ENCODE peak calls at places on chromosomes 13 and 19, in five cellular contexts. B, Y, V, X and D are unnamed samples.

GRCh38 chr19:31706131-31706530 is 356.9 kb upstream of the TSHZ3 start:
- DNase-seq in B (no peak), Y (no peak), V (no peak), X (no peak), D (no peak)

GRCh38 chr19:55672418-55672817 is 2.6 kb upstream of the EPN1 start:
- DNase-seq in B (no peak), Y (no peak), V (no peak), X (no peak), D (no peak)

GRCh38 chr19:18696023-18696422 is 12.5 kb downstream of the CRTC1 start:
- DNase-seq in B (no peak), Y (no peak), V (no peak), X (no peak), D (no peak)

GRCh38 chr19:18519962-18520847 is 1.7 kb downstream of the ELL start:
- DNase-seq in B (peak), Y (peak), V (peak), X (no peak), D (peak)

GRCh38 chr13:67619346-67619745 is 389.2 kb upstream of the PCDH9 start:
- DNase-seq in B (no peak), Y (no peak), V (no peak), X (no peak), D (no peak)

GRCh38 chr13:51258612-51259358 is 36.6 kb downstream of the FAM124A start:
- DNase-seq in B (no peak), Y (no peak), V (no peak), X (no peak), D (no peak)

GRCh38 chr19:46489445-46490272 is 6.0 kb downstream of the PNMA8B start:
- DNase-seq in B (no peak), Y (peak), V (peak), X (no peak), D (peak)

GRCh38 chr19:36373638-36374156 is 5.3 kb downstream of the ZFP14 start:
- DNase-seq in B (no peak), Y (no peak), V (no peak), X (no peak), D (no peak)

GRCh38 chr19:5238700-5239099 is 101.9 kb downstream of the PTPRS start:
- DNase-seq in B (no peak), Y (no peak), V (no peak), X (no peak), D (no peak)

GRCh38 chr19:8224394-8225145 is 15.4 kb downstream of the CERS4 start:
- DNase-seq in B (peak), Y (peak), V (peak), X (no peak), D (no peak)

GRCh38 chr13:36706755-36707154 is 32.9 kb downstream of the SERTM1 start:
- DNase-seq in B (no peak), Y (no peak), V (no peak), X (no peak), D (no peak)

GRCh38 chr13:55577082-55577846 is 1563.5 kb upstream of the PRR20A start:
- DNase-seq in B (no peak), Y (no peak), V (no peak), X (no peak), D (no peak)

GRCh38 chr19:6519289-6519688 is 11.5 kb upstream of the TNFSF9 start:
- DNase-seq in B (peak), Y (no peak), V (no peak), X (no peak), D (no peak)

GRCh38 chr13:90594694-90595093 is 752.8 kb upstream of the MIR17HG start:
- DNase-seq in B (peak), Y (no peak), V (no peak), X (no peak), D (no peak)

GRCh38 chr13:20174656-20175405 is 14.0 kb upstream of the GJA3 start:
- DNase-seq in B (peak), Y (peak), V (peak), X (peak), D (peak)

GRCh38 chr19:35140898-35141626 is 2.0 kb upstream of the FXYD7 start:
- DNase-seq in B (peak), Y (peak), V (peak), X (no peak), D (peak)

GRCh38 chr19:47726467-47726866 is 13.2 kb downstream of the EHD2 start:
- DNase-seq in B (no peak), Y (no peak), V (no peak), X (no peak), D (no peak)

GRCh38 chr19:9323557-9323918 is 441 bp upstream of the ZNF559 start:
- DNase-seq in B (peak), Y (peak), V (peak), X (peak), D (peak)

GRCh38 chr19:38975861-38976271 is 324 bp upstream of the FBXO17 start:
- DNase-seq in B (peak), Y (no peak), V (peak), X (no peak), D (no peak)

GRCh38 chr13:23687614-23688013 is 117.4 kb downstream of the TNFRSF19 start:
- DNase-seq in B (no peak), Y (no peak), V (no peak), X (no peak), D (no peak)

GRCh38 chr19:50794778-50795664 is 4.8 kb downstream of the ACP4 start:
- DNase-seq in B (peak), Y (no peak), V (no peak), X (no peak), D (no peak)

GRCh38 chr13:42924290-42924803 is 67.7 kb downstream of the EPSTI1 start:
- DNase-seq in B (no peak), Y (no peak), V (no peak), X (no peak), D (no peak)

GRCh38 chr19:42589792-42590191 is 4.9 kb downstream of the CEACAM8 start:
- DNase-seq in B (no peak), Y (no peak), V (no peak), X (no peak), D (no peak)

GRCh38 chr13:97281028-97281427 is 58.9 kb downstream of the MBNL2 start:
- DNase-seq in B (no peak), Y (no peak), V (no peak), X (no peak), D (no peak)

GRCh38 chr13:77865588-77865987 is 53.0 kb downstream of the EDNRB start:
- DNase-seq in B (no peak), Y (no peak), V (no peak), X (no peak), D (no peak)

GRCh38 chr19:45150731-45151725 is 9.8 kb downstream of the NKPD1 start:
- DNase-seq in B (no peak), Y (no peak), V (no peak), X (no peak), D (no peak)

GRCh38 chr19:34577531-34578101 is 96.1 kb downstream of the WTIP start:
- DNase-seq in B (no peak), Y (no peak), V (no peak), X (no peak), D (no peak)

GRCh38 chr19:38211206-38211605 is 12.8 kb downstream of the DPF1 start:
- DNase-seq in B (no peak), Y (no peak), V (no peak), X (no peak), D (no peak)

GRCh38 chr13:44523176-44524017 is 52.7 kb downstream of the TSC22D1 start:
- DNase-seq in B (peak), Y (no peak), V (no peak), X (peak), D (no peak)

GRCh38 chr13:49651775-49652690 is 23.7 kb downstream of the ARL11 start:
- DNase-seq in B (no peak), Y (no peak), V (no peak), X (no peak), D (no peak)

GRCh38 chr13:111178417-111178816 is 63.3 kb downstream of the ARHGEF7 start:
- DNase-seq in B (no peak), Y (no peak), V (no peak), X (no peak), D (no peak)

GRCh38 chr19:52942371-52943133 is 19.3 kb upstream of the ZNF888 start:
- DNase-seq in B (no peak), Y (peak), V (peak), X (peak), D (peak)

GRCh38 chr19:3304871-3305423 is 61.4 kb upstream of the NFIC start:
- DNase-seq in B (peak), Y (peak), V (no peak), X (peak), D (peak)
- TF ChIP-seq EP300 in B (no peak), Y (peak), V (no peak), X (no peak), D (no peak)

DNA sequence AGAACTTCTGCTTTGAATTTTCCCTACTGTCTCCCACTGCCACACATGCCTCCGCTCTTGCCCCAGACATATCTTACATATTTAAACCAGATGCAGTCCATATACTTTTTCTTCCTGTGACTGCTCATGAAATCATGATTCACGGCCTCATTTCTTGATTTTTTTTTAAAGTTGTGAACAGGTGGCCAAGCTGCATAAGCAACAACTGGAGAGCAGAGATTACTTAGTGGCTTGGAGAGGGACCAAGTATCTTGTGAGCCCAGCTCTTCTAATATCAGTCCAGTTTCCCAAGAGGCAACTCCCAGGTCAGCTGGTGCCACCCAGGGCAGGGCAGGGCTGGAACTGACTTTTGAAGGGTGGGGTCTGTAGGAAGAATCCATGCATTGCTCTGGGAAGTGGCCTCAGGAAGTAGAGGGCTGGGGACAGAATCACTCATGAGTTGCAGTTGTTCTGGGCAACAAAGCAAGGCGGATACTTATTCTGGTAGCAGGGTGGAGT is 152.4 kb downstream of the LMO7 start:
- DNase-seq in B (peak), Y (no peak), V (no peak), X (no peak), D (peak)
- H3K27ac ChIP-seq in B (peak), Y (no peak), V (no peak), X (no peak), D (no peak)

GRCh38 chr19:58475714-58476497 is at the start of gene ZNF446:
- DNase-seq in B (peak), Y (peak), V (peak), X (peak), D (peak)
- TF ChIP-seq EP300 in B (no peak), Y (peak), V (no peak), X (no peak), D (peak)

GRCh38 chr19:12997225-12997966 is 2.1 kb downstream of the NFIX start:
- DNase-seq in B (no peak), Y (no peak), V (no peak), X (no peak), D (no peak)
- H3K27ac ChIP-seq in B (no peak), Y (peak), V (peak), X (no peak), D (peak)

DNA sequence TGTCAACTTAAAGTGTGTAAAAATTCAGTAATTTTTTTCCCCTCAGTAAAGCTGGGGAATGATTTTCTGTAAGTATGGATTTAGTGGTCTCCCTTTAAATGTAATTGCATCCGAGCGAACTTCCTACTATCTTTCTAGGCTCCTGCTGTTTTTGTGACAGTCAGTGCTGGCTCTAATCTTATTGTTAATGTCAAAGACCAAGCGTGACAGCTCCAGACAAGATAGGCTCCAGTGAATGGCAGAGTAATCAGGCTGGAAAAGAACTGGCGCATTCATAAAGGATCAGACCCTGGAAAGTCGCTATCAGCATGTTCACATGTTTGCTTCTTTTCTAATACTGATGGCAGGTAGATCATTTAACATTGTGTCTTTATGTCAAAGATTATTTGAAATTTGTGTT is 908.0 kb upstream of the ATXN8OS start:
- DNase-seq in B (no peak), Y (no peak), V (no peak), X (no peak), D (no peak)
- TF ChIP-seq EP300 in B (no peak), Y (no peak), V (no peak), X (no peak), D (no peak)

GRCh38 chr13:25180450-25180794 is 8.3 kb upstream of the AMER2 start:
- DNase-seq in B (no peak), Y (no peak), V (no peak), X (no peak), D (no peak)
- H3K27ac ChIP-seq in B (no peak), Y (no peak), V (no peak), X (peak), D (no peak)

GRCh38 chr19:19944583-19944880 is 43.8 kb downstream of the ZNF93 start:
- DNase-seq in B (no peak), Y (no peak), V (no peak), X (no peak), D (no peak)

GRCh38 chr19:19946226-19946625 is 45.5 kb downstream of the ZNF93 start:
- DNase-seq in B (no peak), Y (no peak), V (no peak), X (no peak), D (no peak)

GRCh38 chr19:19948800-19949199 is 48.1 kb downstream of the ZNF93 start:
- DNase-seq in B (no peak), Y (no peak), V (no peak), X (no peak), D (no peak)

GRCh38 chr19:19943848-19944582 is 43.3 kb downstream of the ZNF93 start:
- DNase-seq in B (no peak), Y (no peak), V (no peak), X (no peak), D (no peak)
- TF ChIP-seq EP300 in B (no peak), Y (no peak), V (no peak), X (no peak), D (no peak)

GRCh38 chr13:59776924-59777690 is 386.6 kb downstream of the DIAPH3 start:
- DNase-seq in B (no peak), Y (no peak), V (no peak), X (peak), D (no peak)

GRCh38 chr13:59770451-59770850 is 393.3 kb downstream of the DIAPH3 start:
- DNase-seq in B (no peak), Y (no peak), V (no peak), X (no peak), D (no peak)

GRCh38 chr13:59780058-59780457 is 383.7 kb downstream of the DIAPH3 start:
- DNase-seq in B (no peak), Y (no peak), V (no peak), X (no peak), D (no peak)

GRCh38 chr13:59771272-59771671 is 392.5 kb downstream of the DIAPH3 start:
- DNase-seq in B (no peak), Y (no peak), V (no peak), X (no peak), D (no peak)

GRCh38 chr13:59774511-59774911 is 389.2 kb downstream of the DIAPH3 start:
- DNase-seq in B (peak), Y (no peak), V (no peak), X (no peak), D (no peak)
- H3K27ac ChIP-seq in B (no peak), Y (no peak), V (no peak), X (no peak), D (no peak)